ENCODE peak calls at places on chromosomes 16 and 17, in six cellular contexts. T, G, S, C, K and L are unnamed samples.

GRCh38 chr17:57606111-57606875 is 138.8 kb downstream of the CCDC182 start:
- DNase-seq in T (no peak), G (no peak), S (no peak), C (no peak), K (no peak), L (no peak)

GRCh38 chr17:80970044-80970761 is 21.4 kb upstream of the CHMP6 start:
- DNase-seq in T (no peak), G (peak), S (peak), C (no peak), K (peak), L (peak)

GRCh38 chr16:56748826-56749225 is 18.9 kb downstream of the NUP93 start:
- DNase-seq in T (no peak), G (no peak), S (no peak), C (no peak), K (no peak), L (no peak)

GRCh38 chr17:61743766-61744165 is 119.6 kb downstream of the BRIP1 start:
- DNase-seq in T (no peak), G (no peak), S (no peak), C (no peak), K (no peak), L (no peak)

GRCh38 chr16:75792781-75793180 is 66.5 kb upstream of the CPHXL start:
- DNase-seq in T (peak), G (no peak), S (no peak), C (no peak), K (no peak), L (no peak)

GRCh38 chr17:64658931-64659330 is 3.2 kb downstream of the SMURF2 start:
- DNase-seq in T (peak), G (no peak), S (no peak), C (no peak), K (no peak), L (no peak)

GRCh38 chr16:27174007-27174406 is 29.3 kb upstream of the KDM8 start:
- DNase-seq in T (no peak), G (peak), S (peak), C (peak), K (no peak), L (no peak)

GRCh38 chr17:63435681-63436522 is 10.2 kb downstream of the CYB561 start:
- DNase-seq in T (no peak), G (no peak), S (no peak), C (no peak), K (peak), L (no peak)

GRCh38 chr16:22681881-22682291 is 132.1 kb upstream of the HS3ST2 start:
- DNase-seq in T (no peak), G (no peak), S (no peak), C (no peak), K (no peak), L (no peak)

GRCh38 chr17:51152766-51153209 is 571 bp upstream of the NME1 start:
- DNase-seq in T (no peak), G (no peak), S (no peak), C (no peak), K (peak), L (no peak)

GRCh38 chr17:70913086-70913485 is 743.8 kb downstream of the KCNJ2 start:
- DNase-seq in T (peak), G (no peak), S (no peak), C (no peak), K (no peak), L (no peak)

GRCh38 chr17:35752471-35752870 is 568 bp downstream of the GAS2L2 start:
- DNase-seq in T (no peak), G (no peak), S (no peak), C (no peak), K (no peak), L (no peak)